ENCODE peak calls at places on chromosomes 1 and 21, in seven cellular contexts. One of them, this sample, is unnamed.

GRCh38 chr1:24978383-24979032 is 48.4 kb upstream of the RUNX3 start:
- DNase-seq in left ventricle myocardium superior: no peak
- DNase-seq in amniotic epithelial cell: no peak
- DNase-seq in GM23338: no peak
- DNase-seq in stimulated activated CD8-positive, alpha-beta memory T cell treated with anti-CD3 and anti-CD28 coated beads, Interleukin-2, amount 100 ng/mL, for 1 hour: no peak
- DNase-seq in stimulated activated naive CD8-positive, alpha-beta T cell treated with anti-CD3 and anti-CD28 coated beads, Interleukin-15, Interleukin-2, amounts not matched to agents 100 U/mL and 50 U/mL, for 24 hours: no peak
- DNase-seq in lung: no peak
- DNase-seq in this sample: no peak

GRCh38 chr1:156423422-156424352 is 54.7 kb downstream of the RHBG start:
- DNase-seq in left ventricle myocardium superior: no peak
- DNase-seq in amniotic epithelial cell: no peak
- DNase-seq in GM23338: no peak
- DNase-seq in stimulated activated CD8-positive, alpha-beta memory T cell treated with anti-CD3 and anti-CD28 coated beads, Interleukin-2, amount 100 ng/mL, for 1 hour: no peak
- DNase-seq in stimulated activated naive CD8-positive, alpha-beta T cell treated with anti-CD3 and anti-CD28 coated beads, Interleukin-15, Interleukin-2, amounts not matched to agents 100 U/mL and 50 U/mL, for 24 hours: no peak
- DNase-seq in lung: no peak
- DNase-seq in this sample: no peak

GRCh38 chr1:205493241-205494085 is 11.0 kb upstream of the CDK18 start:
- DNase-seq in left ventricle myocardium superior: peak
- DNase-seq in amniotic epithelial cell: peak
- DNase-seq in GM23338: no peak
- DNase-seq in stimulated activated CD8-positive, alpha-beta memory T cell treated with anti-CD3 and anti-CD28 coated beads, Interleukin-2, amount 100 ng/mL, for 1 hour: no peak
- DNase-seq in stimulated activated naive CD8-positive, alpha-beta T cell treated with anti-CD3 and anti-CD28 coated beads, Interleukin-15, Interleukin-2, amounts not matched to agents 100 U/mL and 50 U/mL, for 24 hours: peak
- DNase-seq in lung: no peak
- DNase-seq in this sample: no peak

GRCh38 chr1:41920658-41921057 is 1.9 kb upstream of the HIVEP3 start:
- DNase-seq in left ventricle myocardium superior: no peak
- DNase-seq in amniotic epithelial cell: peak
- DNase-seq in GM23338: no peak
- DNase-seq in stimulated activated CD8-positive, alpha-beta memory T cell treated with anti-CD3 and anti-CD28 coated beads, Interleukin-2, amount 100 ng/mL, for 1 hour: no peak
- DNase-seq in stimulated activated naive CD8-positive, alpha-beta T cell treated with anti-CD3 and anti-CD28 coated beads, Interleukin-15, Interleukin-2, amounts not matched to agents 100 U/mL and 50 U/mL, for 24 hours: no peak
- DNase-seq in lung: no peak
- DNase-seq in this sample: no peak

GRCh38 chr21:43297411-43297981 is 128.7 kb downstream of the CRYAA start:
- DNase-seq in left ventricle myocardium superior: no peak
- DNase-seq in amniotic epithelial cell: no peak
- DNase-seq in GM23338: no peak
- DNase-seq in stimulated activated CD8-positive, alpha-beta memory T cell treated with anti-CD3 and anti-CD28 coated beads, Interleukin-2, amount 100 ng/mL, for 1 hour: no peak
- DNase-seq in stimulated activated naive CD8-positive, alpha-beta T cell treated with anti-CD3 and anti-CD28 coated beads, Interleukin-15, Interleukin-2, amounts not matched to agents 100 U/mL and 50 U/mL, for 24 hours: no peak
- DNase-seq in lung: no peak
- DNase-seq in this sample: no peak

GRCh38 chr1:30322859-30323257 is 400.5 kb downstream of the MATN1 start:
- DNase-seq in left ventricle myocardium superior: no peak
- DNase-seq in amniotic epithelial cell: no peak
- DNase-seq in GM23338: peak
- DNase-seq in stimulated activated CD8-positive, alpha-beta memory T cell treated with anti-CD3 and anti-CD28 coated beads, Interleukin-2, amount 100 ng/mL, for 1 hour: no peak
- DNase-seq in stimulated activated naive CD8-positive, alpha-beta T cell treated with anti-CD3 and anti-CD28 coated beads, Interleukin-15, Interleukin-2, amounts not matched to agents 100 U/mL and 50 U/mL, for 24 hours: no peak
- DNase-seq in lung: no peak
- DNase-seq in this sample: no peak

GRCh38 chr21:30395731-30396130 is at the start of gene KRTAP13-1:
- DNase-seq in left ventricle myocardium superior: no peak
- DNase-seq in amniotic epithelial cell: no peak
- DNase-seq in GM23338: no peak
- DNase-seq in stimulated activated CD8-positive, alpha-beta memory T cell treated with anti-CD3 and anti-CD28 coated beads, Interleukin-2, amount 100 ng/mL, for 1 hour: no peak
- DNase-seq in stimulated activated naive CD8-positive, alpha-beta T cell treated with anti-CD3 and anti-CD28 coated beads, Interleukin-15, Interleukin-2, amounts not matched to agents 100 U/mL and 50 U/mL, for 24 hours: no peak
- DNase-seq in lung: no peak
- DNase-seq in this sample: no peak

GRCh38 chr21:44618909-44619308 is 7.0 kb downstream of the KRTAP10-8 start:
- DNase-seq in left ventricle myocardium superior: no peak
- DNase-seq in amniotic epithelial cell: no peak
- DNase-seq in GM23338: no peak
- DNase-seq in stimulated activated CD8-positive, alpha-beta memory T cell treated with anti-CD3 and anti-CD28 coated beads, Interleukin-2, amount 100 ng/mL, for 1 hour: peak
- DNase-seq in stimulated activated naive CD8-positive, alpha-beta T cell treated with anti-CD3 and anti-CD28 coated beads, Interleukin-15, Interleukin-2, amounts not matched to agents 100 U/mL and 50 U/mL, for 24 hours: peak
- DNase-seq in lung: no peak
- DNase-seq in this sample: no peak

GRCh38 chr1:18299441-18300338 is 181.0 kb upstream of the KLHDC7A start:
- DNase-seq in left ventricle myocardium superior: no peak
- DNase-seq in amniotic epithelial cell: no peak
- DNase-seq in GM23338: peak
- DNase-seq in stimulated activated CD8-positive, alpha-beta memory T cell treated with anti-CD3 and anti-CD28 coated beads, Interleukin-2, amount 100 ng/mL, for 1 hour: no peak
- DNase-seq in stimulated activated naive CD8-positive, alpha-beta T cell treated with anti-CD3 and anti-CD28 coated beads, Interleukin-15, Interleukin-2, amounts not matched to agents 100 U/mL and 50 U/mL, for 24 hours: peak
- DNase-seq in lung: no peak
- DNase-seq in this sample: no peak

GRCh38 chr21:36550761-36551160 is 70.8 kb upstream of the CLDN14 start:
- DNase-seq in left ventricle myocardium superior: no peak
- DNase-seq in amniotic epithelial cell: no peak
- DNase-seq in GM23338: no peak
- DNase-seq in stimulated activated CD8-positive, alpha-beta memory T cell treated with anti-CD3 and anti-CD28 coated beads, Interleukin-2, amount 100 ng/mL, for 1 hour: no peak
- DNase-seq in stimulated activated naive CD8-positive, alpha-beta T cell treated with anti-CD3 and anti-CD28 coated beads, Interleukin-15, Interleukin-2, amounts not matched to agents 100 U/mL and 50 U/mL, for 24 hours: no peak
- DNase-seq in lung: no peak
- DNase-seq in this sample: no peak

GRCh38 chr1:172895050-172895460 is 155.7 kb downstream of the TNFSF18 start:
- DNase-seq in left ventricle myocardium superior: no peak
- DNase-seq in amniotic epithelial cell: no peak
- DNase-seq in GM23338: peak
- DNase-seq in stimulated activated CD8-positive, alpha-beta memory T cell treated with anti-CD3 and anti-CD28 coated beads, Interleukin-2, amount 100 ng/mL, for 1 hour: no peak
- DNase-seq in stimulated activated naive CD8-positive, alpha-beta T cell treated with anti-CD3 and anti-CD28 coated beads, Interleukin-15, Interleukin-2, amounts not matched to agents 100 U/mL and 50 U/mL, for 24 hours: no peak
- DNase-seq in lung: no peak
- DNase-seq in this sample: no peak

GRCh38 chr1:76146184-76146583 is 71.6 kb downstream of the ST6GALNAC3 start:
- DNase-seq in left ventricle myocardium superior: no peak
- DNase-seq in amniotic epithelial cell: no peak
- DNase-seq in GM23338: no peak
- DNase-seq in stimulated activated CD8-positive, alpha-beta memory T cell treated with anti-CD3 and anti-CD28 coated beads, Interleukin-2, amount 100 ng/mL, for 1 hour: no peak
- DNase-seq in stimulated activated naive CD8-positive, alpha-beta T cell treated with anti-CD3 and anti-CD28 coated beads, Interleukin-15, Interleukin-2, amounts not matched to agents 100 U/mL and 50 U/mL, for 24 hours: no peak
- DNase-seq in lung: no peak
- DNase-seq in this sample: no peak

GRCh38 chr1:195663549-195664280 is 944.5 kb downstream of the KCNT2 start:
- DNase-seq in left ventricle myocardium superior: no peak
- DNase-seq in amniotic epithelial cell: peak
- DNase-seq in GM23338: no peak
- DNase-seq in stimulated activated CD8-positive, alpha-beta memory T cell treated with anti-CD3 and anti-CD28 coated beads, Interleukin-2, amount 100 ng/mL, for 1 hour: no peak
- DNase-seq in stimulated activated naive CD8-positive, alpha-beta T cell treated with anti-CD3 and anti-CD28 coated beads, Interleukin-15, Interleukin-2, amounts not matched to agents 100 U/mL and 50 U/mL, for 24 hours: no peak
- DNase-seq in lung: no peak
- DNase-seq in this sample: no peak

GRCh38 chr1:159187647-159188374 is 16.4 kb downstream of the CADM3 start:
- DNase-seq in left ventricle myocardium superior: no peak
- DNase-seq in amniotic epithelial cell: no peak
- DNase-seq in GM23338: peak
- DNase-seq in stimulated activated CD8-positive, alpha-beta memory T cell treated with anti-CD3 and anti-CD28 coated beads, Interleukin-2, amount 100 ng/mL, for 1 hour: no peak
- DNase-seq in stimulated activated naive CD8-positive, alpha-beta T cell treated with anti-CD3 and anti-CD28 coated beads, Interleukin-15, Interleukin-2, amounts not matched to agents 100 U/mL and 50 U/mL, for 24 hours: no peak
- DNase-seq in lung: no peak
- DNase-seq in this sample: no peak

GRCh38 chr1:109263234-109263596 is 13.9 kb downstream of the CELSR2 start:
- DNase-seq in left ventricle myocardium superior: peak
- DNase-seq in amniotic epithelial cell: no peak
- DNase-seq in GM23338: no peak
- DNase-seq in stimulated activated CD8-positive, alpha-beta memory T cell treated with anti-CD3 and anti-CD28 coated beads, Interleukin-2, amount 100 ng/mL, for 1 hour: no peak
- DNase-seq in stimulated activated naive CD8-positive, alpha-beta T cell treated with anti-CD3 and anti-CD28 coated beads, Interleukin-15, Interleukin-2, amounts not matched to agents 100 U/mL and 50 U/mL, for 24 hours: no peak
- DNase-seq in lung: no peak
- DNase-seq in this sample: peak

GRCh38 chr1:224753491-224753890 is 137.4 kb downstream of the CNIH3 start:
- DNase-seq in left ventricle myocardium superior: no peak
- DNase-seq in amniotic epithelial cell: no peak
- DNase-seq in GM23338: no peak
- DNase-seq in stimulated activated CD8-positive, alpha-beta memory T cell treated with anti-CD3 and anti-CD28 coated beads, Interleukin-2, amount 100 ng/mL, for 1 hour: no peak
- DNase-seq in stimulated activated naive CD8-positive, alpha-beta T cell treated with anti-CD3 and anti-CD28 coated beads, Interleukin-15, Interleukin-2, amounts not matched to agents 100 U/mL and 50 U/mL, for 24 hours: no peak
- DNase-seq in lung: no peak
- DNase-seq in this sample: no peak

GRCh38 chr1:238223067-238223640 is 332.4 kb upstream of the ZP4 start:
- DNase-seq in left ventricle myocardium superior: no peak
- DNase-seq in amniotic epithelial cell: no peak
- DNase-seq in GM23338: no peak
- DNase-seq in stimulated activated CD8-positive, alpha-beta memory T cell treated with anti-CD3 and anti-CD28 coated beads, Interleukin-2, amount 100 ng/mL, for 1 hour: no peak
- DNase-seq in stimulated activated naive CD8-positive, alpha-beta T cell treated with anti-CD3 and anti-CD28 coated beads, Interleukin-15, Interleukin-2, amounts not matched to agents 100 U/mL and 50 U/mL, for 24 hours: no peak
- DNase-seq in lung: no peak
- DNase-seq in this sample: no peak

GRCh38 chr1:100354971-100355394 is 2.7 kb downstream of the CDC14A start:
- DNase-seq in left ventricle myocardium superior: no peak
- DNase-seq in amniotic epithelial cell: peak
- DNase-seq in GM23338: peak
- DNase-seq in stimulated activated CD8-positive, alpha-beta memory T cell treated with anti-CD3 and anti-CD28 coated beads, Interleukin-2, amount 100 ng/mL, for 1 hour: no peak
- DNase-seq in stimulated activated naive CD8-positive, alpha-beta T cell treated with anti-CD3 and anti-CD28 coated beads, Interleukin-15, Interleukin-2, amounts not matched to agents 100 U/mL and 50 U/mL, for 24 hours: no peak
- DNase-seq in lung: peak
- DNase-seq in this sample: peak

GRCh38 chr1:46991083-46991923 is 32.2 kb upstream of the CYP4X1 start:
- DNase-seq in left ventricle myocardium superior: no peak
- DNase-seq in amniotic epithelial cell: no peak
- DNase-seq in GM23338: peak
- DNase-seq in stimulated activated CD8-positive, alpha-beta memory T cell treated with anti-CD3 and anti-CD28 coated beads, Interleukin-2, amount 100 ng/mL, for 1 hour: no peak
- DNase-seq in stimulated activated naive CD8-positive, alpha-beta T cell treated with anti-CD3 and anti-CD28 coated beads, Interleukin-15, Interleukin-2, amounts not matched to agents 100 U/mL and 50 U/mL, for 24 hours: no peak
- DNase-seq in lung: no peak
- DNase-seq in this sample: no peak